ENCODE peak calls at places on chromosomes 16 and 17, in nine cellular contexts. F, S, M, X, O, J, N, T and P are unnamed samples.

GRCh38 chr17:80984749-80985148 is 6.9 kb upstream of the CHMP6 start:
- DNase-seq in F (no peak), S (no peak), M (peak), X (peak), O (no peak), J (peak), N (peak), T (no peak), P (peak)

GRCh38 chr16:2420035-2420434 is 9.2 kb upstream of the CCNF start:
- DNase-seq in F (no peak), S (peak), M (no peak), X (no peak), O (no peak), J (no peak), N (no peak), T (no peak), P (no peak)

GRCh38 chr16:81175325-81175891 is 63.1 kb upstream of the BCO1 start:
- DNase-seq in F (no peak), S (no peak), M (no peak), X (peak), O (no peak), J (no peak), N (peak), T (peak), P (peak)

GRCh38 chr16:23145186-23145585 is 4.1 kb downstream of the USP31 start:
- DNase-seq in F (no peak), S (no peak), M (no peak), X (no peak), O (no peak), J (no peak), N (no peak), T (peak), P (no peak)

GRCh38 chr17:39926588-39927100 is 757 bp downstream of the ORMDL3 start:
- DNase-seq in F (peak), S (peak), M (no peak), X (peak), O (peak), J (no peak), N (no peak), T (peak), P (peak)

GRCh38 chr17:17500999-17501605 is 4.9 kb upstream of the RASD1 start:
- DNase-seq in F (no peak), S (no peak), M (no peak), X (no peak), O (peak), J (no peak), N (no peak), T (no peak), P (no peak)

GRCh38 chr17:67813803-67814180 is 11.5 kb upstream of the BPTF start:
- DNase-seq in F (no peak), S (no peak), M (no peak), X (no peak), O (no peak), J (no peak), N (no peak), T (no peak), P (no peak)

GRCh38 chr16:58177347-58177710 is 20.6 kb downstream of the CSNK2A2 start:
- DNase-seq in F (no peak), S (no peak), M (no peak), X (no peak), O (peak), J (no peak), N (no peak), T (no peak), P (no peak)

GRCh38 chr17:74429604-74430384 is 2.1 kb upstream of the GPRC5C start:
- DNase-seq in F (no peak), S (peak), M (no peak), X (no peak), O (no peak), J (no peak), N (no peak), T (no peak), P (peak)

GRCh38 chr17:42684929-42685556 is 2.7 kb downstream of the CNTNAP1 start:
- DNase-seq in F (no peak), S (no peak), M (no peak), X (no peak), O (no peak), J (no peak), N (no peak), T (no peak), P (no peak)

GRCh38 chr17:8629371-8630226 is 926 bp downstream of the MYH10 start:
- DNase-seq in F (no peak), S (peak), M (no peak), X (peak), O (peak), J (no peak), N (no peak), T (no peak), P (peak)

GRCh38 chr16:49466881-49467280 is 93.3 kb downstream of the C16orf78 start:
- DNase-seq in F (no peak), S (no peak), M (no peak), X (no peak), O (no peak), J (no peak), N (no peak), T (no peak), P (no peak)

GRCh38 chr17:79664925-79665738 is 54.3 kb upstream of the RBFOX3 start:
- DNase-seq in F (no peak), S (no peak), M (no peak), X (no peak), O (no peak), J (no peak), N (no peak), T (no peak), P (peak)

GRCh38 chr16:55421225-55421624 is 57.8 kb upstream of the MMP2 start:
- DNase-seq in F (no peak), S (no peak), M (no peak), X (no peak), O (no peak), J (no peak), N (no peak), T (no peak), P (no peak)

GRCh38 chr17:78133971-78134898 is 3.7 kb downstream of the TMC8 start:
- DNase-seq in F (peak), S (peak), M (no peak), X (no peak), O (peak), J (peak), N (no peak), T (no peak), P (peak)

GRCh38 chr17:4187076-4187475 is 44.1 kb downstream of the CYB5D2 start:
- DNase-seq in F (no peak), S (no peak), M (no peak), X (no peak), O (no peak), J (no peak), N (no peak), T (no peak), P (no peak)

GRCh38 chr16:76081936-76082335 is 195.3 kb upstream of the CNTNAP4 start:
- DNase-seq in F (no peak), S (peak), M (no peak), X (no peak), O (no peak), J (no peak), N (no peak), T (no peak), P (no peak)

GRCh38 chr17:64470676-64471075 is 21.8 kb downstream of the MILR1 start:
- DNase-seq in F (no peak), S (no peak), M (no peak), X (no peak), O (no peak), J (peak), N (no peak), T (no peak), P (no peak)

GRCh38 chr16:88764913-88765349 is 20.1 kb downstream of the PIEZO1 start:
- DNase-seq in F (no peak), S (peak), M (no peak), X (no peak), O (no peak), J (no peak), N (no peak), T (peak), P (peak)

GRCh38 chr16:79500305-79500704 is 100.2 kb downstream of the MAF start:
- DNase-seq in F (no peak), S (no peak), M (no peak), X (no peak), O (no peak), J (no peak), N (no peak), T (no peak), P (no peak)

GRCh38 chr16:85010931-85011845 is at the start of gene ZDHHC7:
- DNase-seq in F (peak), S (peak), M (peak), X (peak), O (peak), J (peak), N (peak), T (peak), P (peak)

GRCh38 chr16:86324320-86324719 is 186.0 kb upstream of the FOXF1 start:
- DNase-seq in F (no peak), S (no peak), M (no peak), X (no peak), O (no peak), J (no peak), N (no peak), T (no peak), P (peak)

GRCh38 chr17:63993368-63993990 is 4.7 kb upstream of the PRR29 start:
- DNase-seq in F (no peak), S (no peak), M (no peak), X (no peak), O (no peak), J (no peak), N (no peak), T (no peak), P (peak)

GRCh38 chr16:5510819-5511370 is 413.3 kb upstream of the EEF2KMT start:
- DNase-seq in F (no peak), S (no peak), M (no peak), X (no peak), O (no peak), J (peak), N (no peak), T (no peak), P (no peak)